ENCODE peak calls at places on chromosomes 5 and 9, in nine cellular contexts. E is RKO; T is stimulated activated CD8-positive, alpha-beta memory T cell treated with anti-CD3 and anti-CD28 coated beads, Interleukin-15, amount 100 ng/mL, for 24 hours; Q is D341Med; H is neuronal stem cell; Z is left ventricle myocardium inferior; A is GF-D8; C is HTR-8/SVneo; G is GM04504. O is an unnamed sample.

GRCh38 chr5:82115858-82116257 is 144.0 kb downstream of the ATG10 start:
- DNase-seq in E (no peak), T (no peak), Q (no peak), H (no peak), Z (no peak), A (no peak), C (no peak), G (no peak), O (no peak)

GRCh38 chr9:32581512-32582143 is 8.7 kb upstream of the NDUFB6 start:
- DNase-seq in E (peak), T (no peak), Q (peak), H (peak), Z (no peak), A (peak), C (peak), G (no peak), O (peak)

GRCh38 chr9:107853461-107853860 is 363.9 kb upstream of the KLF4 start:
- DNase-seq in E (no peak), T (no peak), Q (no peak), H (no peak), Z (no peak), A (no peak), C (no peak), G (no peak), O (no peak)

GRCh38 chr5:74361406-74362358 is 278.8 kb downstream of the ENC1 start:
- DNase-seq in E (no peak), T (no peak), Q (no peak), H (no peak), Z (no peak), A (no peak), C (no peak), G (no peak), O (no peak)

GRCh38 chr9:6230037-6230778 is 14.6 kb downstream of the IL33 start:
- DNase-seq in E (peak), T (no peak), Q (no peak), H (no peak), Z (no peak), A (no peak), C (no peak), G (no peak), O (no peak)

GRCh38 chr5:78008356-78008967 is 232.3 kb upstream of the TBCA start:
- DNase-seq in E (peak), T (no peak), Q (peak), H (no peak), Z (no peak), A (no peak), C (peak), G (no peak), O (no peak)

GRCh38 chr9:13970018-13970417 is 343.9 kb downstream of the NFIB start:
- DNase-seq in E (no peak), T (no peak), Q (no peak), H (no peak), Z (no peak), A (no peak), C (no peak), G (no peak), O (no peak)

GRCh38 chr9:90802534-90802933 is 915 bp downstream of the SYK start:
- DNase-seq in E (peak), T (no peak), Q (no peak), H (no peak), Z (no peak), A (no peak), C (no peak), G (no peak), O (no peak)

GRCh38 chr5:142611154-142611553 is 74.7 kb downstream of the FGF1 start:
- DNase-seq in E (peak), T (peak), Q (peak), H (peak), Z (peak), A (no peak), C (peak), G (no peak), O (peak)

GRCh38 chr5:148750614-148751013 is 75.8 kb upstream of the ADRB2 start:
- DNase-seq in E (no peak), T (no peak), Q (no peak), H (no peak), Z (no peak), A (no peak), C (no peak), G (no peak), O (no peak)

GRCh38 chr5:68343421-68343826 is 127.9 kb downstream of the PIK3R1 start:
- DNase-seq in E (peak), T (no peak), Q (no peak), H (no peak), Z (peak), A (no peak), C (peak), G (peak), O (peak)

GRCh38 chr5:67643531-67643930 is 446.9 kb upstream of the CD180 start:
- DNase-seq in E (no peak), T (no peak), Q (no peak), H (no peak), Z (no peak), A (no peak), C (no peak), G (no peak), O (no peak)

GRCh38 chr9:131704988-131705387 is 34.9 kb downstream of the RAPGEF1 start:
- DNase-seq in E (no peak), T (no peak), Q (no peak), H (no peak), Z (no peak), A (no peak), C (no peak), G (no peak), O (no peak)

GRCh38 chr5:96790851-96791513 is 16.8 kb downstream of the ERAP1 start:
- DNase-seq in E (no peak), T (no peak), Q (no peak), H (no peak), Z (no peak), A (no peak), C (no peak), G (peak), O (peak)

GRCh38 chr5:73387630-73388370 is 60.8 kb downstream of the FOXD1 start:
- DNase-seq in E (no peak), T (no peak), Q (no peak), H (no peak), Z (no peak), A (no peak), C (no peak), G (no peak), O (no peak)

GRCh38 chr5:72300590-72301339 is 19.3 kb downstream of the MRPS27 start:
- DNase-seq in E (no peak), T (no peak), Q (no peak), H (no peak), Z (no peak), A (no peak), C (no peak), G (no peak), O (no peak)

GRCh38 chr5:73826761-73827450 is 200.9 kb downstream of the ARHGEF28 start:
- DNase-seq in E (no peak), T (no peak), Q (no peak), H (no peak), Z (no peak), A (no peak), C (peak), G (peak), O (no peak)

GRCh38 chr5:147743012-147743411 is 39.5 kb downstream of the JAKMIP2 start:
- DNase-seq in E (no peak), T (no peak), Q (no peak), H (no peak), Z (no peak), A (no peak), C (no peak), G (no peak), O (no peak)

GRCh38 chr9:98021306-98022040 is 35.1 kb upstream of the NANS start:
- DNase-seq in E (no peak), T (no peak), Q (no peak), H (no peak), Z (peak), A (no peak), C (no peak), G (no peak), O (no peak)

GRCh38 chr9:131546336-131547084 is 1.2 kb downstream of the PRRT1B start:
- DNase-seq in E (no peak), T (no peak), Q (no peak), H (peak), Z (no peak), A (no peak), C (peak), G (no peak), O (peak)

GRCh38 chr5:41793156-41793770 is 77.0 kb downstream of the OXCT1 start:
- DNase-seq in E (no peak), T (no peak), Q (no peak), H (no peak), Z (no peak), A (no peak), C (no peak), G (peak), O (no peak)

GRCh38 chr5:95563367-95563766 is 8.5 kb downstream of the ARSK start:
- DNase-seq in E (no peak), T (no peak), Q (no peak), H (no peak), Z (no peak), A (no peak), C (no peak), G (no peak), O (no peak)

GRCh38 chr5:110932755-110933488 is 138.6 kb upstream of the TSLP start:
- DNase-seq in E (no peak), T (no peak), Q (no peak), H (no peak), Z (no peak), A (no peak), C (no peak), G (no peak), O (no peak)

GRCh38 chr5:19554524-19554923 is 433.5 kb downstream of the CDH18 start:
- DNase-seq in E (no peak), T (no peak), Q (no peak), H (no peak), Z (no peak), A (no peak), C (no peak), G (no peak), O (no peak)

O was measured in hepatic stellate cell.